ENCODE peak calls at places on chromosomes 1 and 21, in ten cellular contexts. R is A172; C is cardiac fibroblast; U is progenitor cell of endocrine pancreas; W is NCI-H510A treated with DMSO at 0.1 percent for 48 hours; S is stimulated activated CD4-positive, alpha-beta T cell treated with anti-CD3 and anti-CD28 coated beads, Interleukin-4, amount 100 ng/mL, for 48 hours; G is kidney tubule cell; P is Calu3; E is posterior cingulate gyrus; O is KG1. H is an unnamed sample.

GRCh38 chr1:229129306-229130027 is 141.4 kb upstream of the RAB4A start:
- DNase-seq in R (no peak), C (no peak), U (no peak), W (no peak), S (no peak), G (no peak), P (no peak), E (no peak), O (no peak), H (no peak)

GRCh38 chr1:89942825-89943658 is 51.9 kb upstream of the ZNF326 start:
- DNase-seq in R (no peak), C (peak), U (no peak), W (no peak), S (no peak), G (no peak), P (no peak), E (no peak), O (no peak), H (peak)

GRCh38 chr1:71196685-71197084 is 115.8 kb upstream of the ZRANB2 start:
- DNase-seq in R (no peak), C (peak), U (no peak), W (peak), S (no peak), G (peak), P (no peak), E (no peak), O (no peak), H (peak)

GRCh38 chr1:164645921-164646320 is 86.9 kb downstream of the PBX1 start:
- DNase-seq in R (no peak), C (no peak), U (no peak), W (no peak), S (no peak), G (no peak), P (no peak), E (no peak), O (no peak), H (no peak)

GRCh38 chr1:85460555-85461088 is 4.3 kb downstream of the DDAH1 start:
- DNase-seq in R (no peak), C (no peak), U (no peak), W (peak), S (no peak), G (peak), P (peak), E (no peak), O (no peak), H (no peak)

GRCh38 chr1:96362623-96363022 is 359.0 kb upstream of the PTBP2 start:
- DNase-seq in R (peak), C (peak), U (no peak), W (no peak), S (no peak), G (peak), P (peak), E (no peak), O (peak), H (no peak)

GRCh38 chr1:25754421-25755195 is 45.4 kb upstream of the SELENON start:
- DNase-seq in R (no peak), C (no peak), U (no peak), W (no peak), S (no peak), G (no peak), P (no peak), E (no peak), O (no peak), H (peak)

GRCh38 chr21:43777953-43778352 is 1.8 kb upstream of the CSTB start:
- DNase-seq in R (no peak), C (no peak), U (no peak), W (no peak), S (no peak), G (no peak), P (no peak), E (no peak), O (no peak), H (no peak)

GRCh38 chr1:160357286-160358002 is 9.4 kb upstream of the NHLH1 start:
- DNase-seq in R (no peak), C (peak), U (no peak), W (no peak), S (no peak), G (no peak), P (no peak), E (no peak), O (no peak), H (no peak)

GRCh38 chr1:198771562-198772153 is 132.8 kb downstream of the PTPRC start:
- DNase-seq in R (peak), C (peak), U (no peak), W (peak), S (no peak), G (peak), P (peak), E (no peak), O (peak), H (peak)

GRCh38 chr21:20110368-20110767 is 887.8 kb upstream of the NCAM2 start:
- DNase-seq in R (no peak), C (no peak), U (no peak), W (no peak), S (no peak), G (no peak), P (no peak), E (no peak), O (no peak), H (no peak)

GRCh38 chr1:150563340-150564038 is 14.3 kb downstream of the ADAMTSL4 start:
- DNase-seq in R (peak), C (peak), U (no peak), W (peak), S (no peak), G (peak), P (peak), E (no peak), O (no peak), H (no peak)

GRCh38 chr21:29558331-29558730 is 259.6 kb downstream of the BACH1 start:
- DNase-seq in R (no peak), C (no peak), U (no peak), W (no peak), S (no peak), G (no peak), P (no peak), E (no peak), O (no peak), H (no peak)

GRCh38 chr1:186974774-186975181 is 146.0 kb downstream of the PLA2G4A start:
- DNase-seq in R (peak), C (peak), U (no peak), W (no peak), S (no peak), G (peak), P (no peak), E (no peak), O (no peak), H (no peak)

GRCh38 chr1:55823521-55824296 is 608.5 kb upstream of the USP24 start:
- DNase-seq in R (peak), C (peak), U (no peak), W (no peak), S (no peak), G (peak), P (no peak), E (no peak), O (no peak), H (no peak)

GRCh38 chr1:27656157-27656893 is 15.7 kb downstream of the IFI6 start:
- DNase-seq in R (no peak), C (peak), U (no peak), W (no peak), S (no peak), G (peak), P (no peak), E (no peak), O (no peak), H (no peak)

GRCh38 chr21:46213620-46214286 is 14.8 kb downstream of the LSS start:
- DNase-seq in R (no peak), C (no peak), U (no peak), W (no peak), S (no peak), G (no peak), P (no peak), E (no peak), O (no peak), H (no peak)

GRCh38 chr1:234578735-234579134 is 31.2 kb downstream of the IRF2BP2 start:
- DNase-seq in R (no peak), C (no peak), U (no peak), W (no peak), S (no peak), G (no peak), P (no peak), E (no peak), O (no peak), H (no peak)

GRCh38 chr1:151918156-151918555 is 8.8 kb upstream of the THEM4 start:
- DNase-seq in R (no peak), C (no peak), U (no peak), W (no peak), S (no peak), G (no peak), P (no peak), E (no peak), O (no peak), H (no peak)

GRCh38 chr1:231575472-231575871 is 47.0 kb downstream of the TSNAX start:
- DNase-seq in R (no peak), C (no peak), U (no peak), W (no peak), S (no peak), G (no peak), P (no peak), E (no peak), O (no peak), H (no peak)

GRCh38 chr1:36982708-36983107 is 51.6 kb downstream of the GRIK3 start:
- DNase-seq in R (no peak), C (no peak), U (no peak), W (no peak), S (no peak), G (no peak), P (no peak), E (no peak), O (no peak), H (no peak)

GRCh38 chr1:22963044-22963677 is 9.5 kb downstream of the LACTBL1 start:
- DNase-seq in R (no peak), C (no peak), U (no peak), W (no peak), S (no peak), G (no peak), P (no peak), E (no peak), O (no peak), H (no peak)

GRCh38 chr1:201486158-201486557 is 17.2 kb upstream of the PHLDA3 start:
- DNase-seq in R (no peak), C (peak), U (no peak), W (no peak), S (no peak), G (no peak), P (no peak), E (no peak), O (no peak), H (no peak)

GRCh38 chr1:39105061-39105840 is 79.1 kb downstream of the NDUFS5 start:
- DNase-seq in R (no peak), C (peak), U (peak), W (peak), S (peak), G (peak), P (peak), E (no peak), O (no peak), H (peak)

GRCh38 chr1:187264995-187265602 is 436.4 kb downstream of the PLA2G4A start:
- DNase-seq in R (peak), C (peak), U (peak), W (peak), S (no peak), G (peak), P (peak), E (no peak), O (no peak), H (peak)

GRCh38 chr1:209485759-209486158 is 97.8 kb upstream of the CAMK1G start:
- DNase-seq in R (no peak), C (no peak), U (no peak), W (no peak), S (no peak), G (no peak), P (no peak), E (no peak), O (no peak), H (no peak)

GRCh38 chr1:205528887-205529825 is 24.7 kb downstream of the CDK18 start:
- DNase-seq in R (peak), C (peak), U (peak), W (peak), S (peak), G (peak), P (peak), E (peak), O (peak), H (peak)

GRCh38 chr1:13930151-13930550 is 230.2 kb downstream of the PRDM2 start:
- DNase-seq in R (no peak), C (peak), U (no peak), W (peak), S (peak), G (peak), P (no peak), E (no peak), O (no peak), H (no peak)

H was measured in SK-N-DZ.